ENCODE peak calls at places on chromosomes 7 and 10, in five cellular contexts. One of them, this sample, is unnamed.

GRCh38 chr10:21174670-21175495 is 277.8 kb upstream of the NEBL start:
- DNase-seq in activated naive CD4-positive, alpha-beta T cell: no peak
- DNase-seq in prostate gland: peak
- DNase-seq in T-helper 9 cell: no peak
- DNase-seq in GM12891: no peak
- DNase-seq in this sample: no peak

GRCh38 chr7:133753513-133753912 is 373.6 kb upstream of the LRGUK start:
- DNase-seq in activated naive CD4-positive, alpha-beta T cell: no peak
- DNase-seq in prostate gland: no peak
- DNase-seq in T-helper 9 cell: no peak
- DNase-seq in GM12891: no peak
- DNase-seq in this sample: no peak

GRCh38 chr7:107834401-107834800 is 31.4 kb upstream of the SLC26A3 start:
- DNase-seq in activated naive CD4-positive, alpha-beta T cell: no peak
- DNase-seq in prostate gland: no peak
- DNase-seq in T-helper 9 cell: no peak
- DNase-seq in GM12891: no peak
- DNase-seq in this sample: no peak

GRCh38 chr7:127107601-127108007 is 145.1 kb downstream of the GRM8 start:
- DNase-seq in activated naive CD4-positive, alpha-beta T cell: no peak
- DNase-seq in prostate gland: peak
- DNase-seq in T-helper 9 cell: peak
- DNase-seq in GM12891: no peak
- DNase-seq in this sample: peak

GRCh38 chr10:17407040-17407439 is 47.4 kb downstream of the ST8SIA6 start:
- DNase-seq in activated naive CD4-positive, alpha-beta T cell: no peak
- DNase-seq in prostate gland: no peak
- DNase-seq in T-helper 9 cell: no peak
- DNase-seq in GM12891: no peak
- DNase-seq in this sample: no peak

GRCh38 chr10:87861034-87861433 is 2.3 kb downstream of the KLLN start:
- DNase-seq in activated naive CD4-positive, alpha-beta T cell: no peak
- DNase-seq in prostate gland: no peak
- DNase-seq in T-helper 9 cell: no peak
- DNase-seq in GM12891: no peak
- DNase-seq in this sample: no peak

GRCh38 chr7:46930336-46930735 is 651.6 kb downstream of the TNS3 start:
- DNase-seq in activated naive CD4-positive, alpha-beta T cell: no peak
- DNase-seq in prostate gland: no peak
- DNase-seq in T-helper 9 cell: no peak
- DNase-seq in GM12891: no peak
- DNase-seq in this sample: no peak

GRCh38 chr7:885261-885892 is 9.0 kb downstream of the GET4 start:
- DNase-seq in activated naive CD4-positive, alpha-beta T cell: no peak
- DNase-seq in prostate gland: no peak
- DNase-seq in T-helper 9 cell: no peak
- DNase-seq in GM12891: no peak
- DNase-seq in this sample: no peak

GRCh38 chr10:4838743-4839142 is 12.7 kb downstream of the AKR1E2 start:
- DNase-seq in activated naive CD4-positive, alpha-beta T cell: no peak
- DNase-seq in prostate gland: no peak
- DNase-seq in T-helper 9 cell: no peak
- DNase-seq in GM12891: no peak
- DNase-seq in this sample: no peak

GRCh38 chr10:129929343-129930297 is 34.5 kb downstream of the EBF3 start:
- DNase-seq in activated naive CD4-positive, alpha-beta T cell: no peak
- DNase-seq in prostate gland: no peak
- DNase-seq in T-helper 9 cell: no peak
- DNase-seq in GM12891: no peak
- DNase-seq in this sample: no peak

GRCh38 chr10:87734987-87735827 is 75.5 kb downstream of the PAPSS2 start:
- DNase-seq in activated naive CD4-positive, alpha-beta T cell: no peak
- DNase-seq in prostate gland: no peak
- DNase-seq in T-helper 9 cell: no peak
- DNase-seq in GM12891: peak
- DNase-seq in this sample: peak

GRCh38 chr7:727104-727805 is at the start of gene PRKAR1B:
- DNase-seq in activated naive CD4-positive, alpha-beta T cell: peak
- DNase-seq in prostate gland: no peak
- DNase-seq in T-helper 9 cell: no peak
- DNase-seq in GM12891: peak
- DNase-seq in this sample: peak

GRCh38 chr10:121952226-121952625 is 22.8 kb downstream of the NSMCE4A start:
- DNase-seq in activated naive CD4-positive, alpha-beta T cell: no peak
- DNase-seq in prostate gland: no peak
- DNase-seq in T-helper 9 cell: no peak
- DNase-seq in GM12891: no peak
- DNase-seq in this sample: no peak

GRCh38 chr10:72794260-72794659 is 99.3 kb upstream of the OIT3 start:
- DNase-seq in activated naive CD4-positive, alpha-beta T cell: no peak
- DNase-seq in prostate gland: no peak
- DNase-seq in T-helper 9 cell: no peak
- DNase-seq in GM12891: no peak
- DNase-seq in this sample: no peak

This sample was measured in GM18507.